ENCODE peak calls at places on chromosomes 4 and X, in ten cellular contexts. G is fibroblast of the aortic adventitia, F is cardiac fibroblast, W is breast epithelium, Y is fibroblast of pulmonary artery, K is lower leg skin, T is BJ, I is brain microvascular endothelial cell, R is astrocyte of the spinal cord, O is retinal pigment epithelial cell. Z is an unnamed sample.

GRCh38 chr4:87306056-87306455 is 16.6 kb downstream of the HSD17B13 start:
- DNase-seq in K (no peak), F (no peak), R (no peak), G (no peak), Y (no peak), T (no peak), I (no peak), O (no peak), W (no peak), Z (no peak)

GRCh38 chrX:16828126-16828908 is 41.8 kb downstream of the RBBP7 start:
- DNase-seq in F (peak), K (no peak), Y (peak), G (peak), I (peak), R (peak), W (no peak), T (no peak), O (peak), Z (peak)

GRCh38 chr4:176539785-176540175 is 220.0 kb downstream of the SPCS3 start:
- DNase-seq in G (peak), R (peak), T (no peak), W (no peak), I (no peak), O (no peak), Y (peak), K (no peak), F (peak), Z (no peak)

GRCh38 chrX:133776072-133776471 is 209.3 kb downstream of the GPC3 start:
- DNase-seq in I (peak), F (no peak), G (no peak), Y (no peak), K (no peak), R (no peak), O (no peak), T (no peak), W (no peak), Z (no peak)

GRCh38 chr4:183321079-183321478 is 1.0 kb upstream of the CLDN22 start:
- DNase-seq in Y (no peak), T (no peak), K (no peak), O (no peak), F (no peak), I (no peak), R (no peak), W (no peak), G (no peak), Z (peak)

GRCh38 chr4:4341861-4342650 is 44.8 kb upstream of the NSG1 start:
- DNase-seq in W (no peak), T (no peak), R (no peak), F (no peak), O (no peak), Y (no peak), G (no peak), I (no peak), K (no peak), Z (no peak)

GRCh38 chr4:52098618-52099017 is 47.5 kb downstream of the SPATA18 start:
- DNase-seq in T (no peak), R (no peak), G (no peak), K (no peak), Y (no peak), O (no peak), F (no peak), W (no peak), I (no peak), Z (no peak)

GRCh38 chrX:11908371-11908770 is 150.3 kb downstream of the MSL3 start:
- DNase-seq in T (no peak), F (peak), W (no peak), K (no peak), Y (peak), R (peak), G (peak), O (no peak), I (peak), Z (no peak)

GRCh38 chrX:43813898-43814297 is 68.4 kb downstream of the MAOB start:
- DNase-seq in I (no peak), G (peak), O (no peak), F (peak), W (no peak), K (no peak), R (no peak), T (no peak), Y (peak), Z (no peak)

GRCh38 chr4:158624889-158625478 is 46.7 kb downstream of the C4orf46 start:
- DNase-seq in Y (peak), I (no peak), T (no peak), R (peak), O (peak), W (no peak), F (peak), K (peak), G (peak), Z (peak)

GRCh38 chr4:152594981-152595916 is 59.4 kb upstream of the FBXW7 start:
- DNase-seq in W (no peak), O (no peak), R (no peak), I (no peak), T (no peak), F (no peak), G (no peak), K (no peak), Y (no peak), Z (peak)

GRCh38 chrX:12970691-12971202 is 4.2 kb upstream of the TMSB4X start:
- DNase-seq in W (no peak), F (peak), I (no peak), Y (peak), O (no peak), T (no peak), G (peak), R (peak), K (no peak), Z (no peak)

GRCh38 chrX:10979956-10980355 is 131.2 kb upstream of the HCCS start:
- DNase-seq in F (no peak), O (no peak), K (no peak), T (no peak), W (no peak), G (no peak), I (no peak), Y (no peak), R (no peak), Z (no peak)

GRCh38 chr4:7101692-7102515 is 34.0 kb upstream of the GRPEL1 start:
- DNase-seq in F (peak), R (peak), T (no peak), O (peak), I (peak), Y (peak), K (peak), G (peak), W (peak), Z (no peak)

GRCh38 chr4:160414516-160414915 is 1311.6 kb downstream of the RAPGEF2 start:
- DNase-seq in Y (no peak), K (no peak), O (peak), T (no peak), W (no peak), F (no peak), R (no peak), G (no peak), I (no peak), Z (no peak)

GRCh38 chr4:107050525-107051135 is 14.5 kb upstream of the DKK2 start:
- DNase-seq in O (no peak), W (no peak), Y (no peak), R (no peak), F (peak), T (no peak), I (no peak), K (no peak), G (peak), Z (no peak)

GRCh38 chrX:48908600-48908999 is 2.8 kb downstream of the SLC35A2 start:
- DNase-seq in O (no peak), K (no peak), T (no peak), G (no peak), W (no peak), F (no peak), I (no peak), R (no peak), Y (no peak), Z (no peak)

GRCh38 chr4:145734051-145734450 is 54.1 kb downstream of the C4orf51 start:
- DNase-seq in Y (peak), R (peak), K (no peak), O (no peak), G (peak), W (peak), F (peak), T (no peak), I (peak), Z (no peak)

GRCh38 chr4:80767944-80768343 is 262.6 kb upstream of the BMP3 start:
- DNase-seq in K (no peak), W (no peak), G (no peak), F (no peak), R (peak), I (no peak), T (no peak), Y (no peak), O (no peak), Z (no peak)

GRCh38 chr4:146224331-146224966 is 10.1 kb downstream of the REELD1 start:
- DNase-seq in T (no peak), W (no peak), I (no peak), F (peak), K (no peak), R (no peak), Y (peak), O (no peak), G (peak), Z (no peak)

DNA sequence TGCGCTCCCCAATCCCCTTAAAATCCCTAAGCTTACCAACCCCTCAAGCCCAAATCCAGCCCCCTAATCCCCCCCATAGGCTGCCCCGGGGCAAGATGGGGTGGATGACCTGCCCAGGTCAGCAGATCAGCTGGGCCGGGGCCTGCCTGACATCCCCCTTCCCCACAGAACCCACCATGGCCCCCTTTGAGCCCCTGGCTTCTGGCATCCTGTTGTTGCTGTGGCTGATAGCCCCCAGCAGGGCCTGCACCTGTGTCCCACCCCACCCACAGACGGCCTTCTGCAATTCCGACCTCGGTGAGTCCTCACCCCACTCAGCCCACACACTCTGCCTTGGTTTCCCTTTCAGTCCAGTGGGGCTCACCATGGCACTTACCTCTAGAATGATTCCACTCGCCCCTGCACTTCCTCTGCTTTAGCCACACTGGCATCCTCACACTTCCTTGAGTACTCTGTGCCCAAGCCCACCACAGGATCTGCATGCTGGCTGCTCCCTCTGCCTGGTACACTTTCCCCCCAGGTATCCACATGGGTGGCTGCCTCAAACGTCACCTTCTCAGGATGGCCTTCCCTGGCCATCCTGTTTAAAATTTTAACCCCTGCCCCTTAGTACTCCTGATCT is 1.1 kb downstream of the TIMP1 start:
- DNase-seq in W (no peak), I (no peak), T (no peak), G (no peak), K (no peak), Y (no peak), R (no peak), O (no peak), F (no peak), Z (no peak)
- H3K4me3 ChIP-seq in W (peak), I (peak), T (peak), G (peak), K (no peak), Y (peak), R (peak), O (no peak), F (peak), Z (peak)

DNA sequence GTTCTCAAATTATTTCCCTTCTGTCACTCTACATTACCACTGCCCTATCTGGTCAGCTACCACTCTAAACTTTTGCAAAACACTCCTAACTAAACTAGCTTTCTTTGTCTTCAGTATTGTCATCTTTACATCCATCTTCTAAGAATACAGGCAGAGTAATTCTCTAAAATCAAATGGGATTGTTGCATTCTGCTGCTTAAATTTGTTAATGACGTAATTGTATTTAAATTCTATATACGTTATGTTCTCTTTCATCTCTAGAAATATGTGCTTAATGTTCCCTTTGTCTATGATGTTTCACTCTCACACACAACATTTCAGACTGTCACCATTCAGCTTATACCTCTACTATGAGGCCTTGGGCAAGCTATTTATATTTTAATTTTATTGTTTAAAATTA is 1041.1 kb upstream of the POU3F4 start:
- DNase-seq in W (no peak), T (no peak), R (no peak), Y (no peak), I (no peak), G (no peak), F (no peak), K (no peak), O (no peak), Z (no peak)
- TF ChIP-seq CTCF in W (no peak), T (no peak), R (no peak), Y (no peak), I (no peak), G (no peak), F (no peak), K (no peak), O (no peak), Z (no peak)

GRCh38 chr4:184515606-184516005 is 41.3 kb upstream of the IRF2 start:
- DNase-seq in G (no peak), T (no peak), F (no peak), W (no peak), R (no peak), O (no peak), K (no peak), I (no peak), Y (no peak), Z (no peak)

GRCh38 chr4:184510431-184510830 is 36.1 kb upstream of the IRF2 start:
- DNase-seq in I (no peak), O (no peak), T (no peak), Y (peak), F (peak), G (no peak), R (no peak), K (no peak), W (no peak), Z (no peak)

GRCh38 chr4:184513802-184514120 is 39.4 kb upstream of the IRF2 start:
- DNase-seq in Y (no peak), T (no peak), K (no peak), G (no peak), O (no peak), R (no peak), I (no peak), W (no peak), F (no peak), Z (no peak)

GRCh38 chr4:184511156-184511555 is 36.8 kb upstream of the IRF2 start:
- DNase-seq in G (no peak), K (no peak), I (no peak), F (no peak), R (no peak), T (no peak), O (no peak), Y (no peak), W (no peak), Z (no peak)

DNA sequence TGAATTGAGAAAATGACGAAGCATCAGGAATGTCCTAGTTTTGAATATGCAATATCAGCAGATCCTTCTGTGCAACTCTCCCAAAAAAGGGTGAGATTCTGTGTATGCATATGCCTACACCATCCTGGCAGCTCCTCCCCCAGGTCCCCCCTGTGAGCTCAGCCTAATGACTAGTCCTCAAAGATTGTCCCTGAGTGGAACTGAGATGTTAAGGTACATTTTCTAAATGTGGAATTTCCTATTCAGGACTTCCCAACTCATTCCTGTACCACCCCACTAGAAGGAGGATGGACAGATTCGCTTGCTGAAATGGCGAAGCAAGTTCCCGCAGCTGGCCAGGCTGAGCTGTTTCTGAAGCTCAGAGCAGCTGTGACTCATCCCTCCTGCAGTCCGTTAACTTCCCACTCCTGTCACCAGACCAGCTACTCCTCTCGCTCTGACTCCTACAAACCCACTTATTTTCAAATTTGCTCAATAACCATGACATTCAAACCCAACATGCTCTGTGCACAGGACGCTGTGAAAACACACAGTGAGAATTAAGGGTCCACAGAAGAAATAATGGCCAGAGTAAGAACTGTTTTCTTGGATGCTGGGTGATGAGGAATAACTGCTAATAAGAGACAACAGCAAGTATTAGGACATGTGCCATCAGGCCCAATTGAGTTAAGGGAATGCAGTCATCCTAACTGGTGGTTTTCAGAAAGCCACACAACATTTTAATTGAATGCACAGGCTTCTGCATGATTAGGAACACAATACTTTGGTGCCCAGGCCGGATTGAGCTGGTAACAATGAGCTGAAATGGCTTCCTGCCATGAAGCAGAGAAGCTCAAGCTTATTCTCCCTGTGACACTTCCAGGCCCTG is 40.0 kb upstream of the IRF2 start:
- DNase-seq in F (peak), W (no peak), R (peak), I (peak), O (peak), K (peak), T (peak), Y (peak), G (peak), Z (peak)
- H3K4me3 ChIP-seq in F (peak), W (no peak), R (no peak), I (no peak), O (no peak), K (no peak), T (no peak), Y (peak), G (peak), Z (no peak)

DNA sequence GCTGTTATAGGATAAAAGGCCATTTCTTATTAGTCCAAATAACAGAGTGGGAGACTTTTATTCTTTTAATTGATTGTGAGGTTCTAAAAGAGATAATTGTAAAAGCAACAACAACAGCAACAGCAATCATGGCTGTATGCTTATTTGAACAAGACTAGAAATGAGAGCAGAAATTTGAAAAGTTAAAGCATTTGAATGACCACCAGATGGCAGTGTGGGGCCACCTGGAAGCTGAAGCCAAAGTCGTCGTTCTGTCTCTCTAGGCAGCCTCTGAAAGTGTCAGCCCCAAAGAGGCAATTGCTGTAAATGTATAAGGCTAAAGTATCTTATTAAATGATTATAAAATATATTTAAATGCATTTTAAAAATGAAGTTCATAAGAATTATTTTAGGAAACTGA is 42.2 kb downstream of the SH2D1A start:
- DNase-seq in F (peak), O (peak), T (no peak), R (peak), G (peak), I (peak), W (no peak), Y (peak), K (peak), Z (peak)
- TF ChIP-seq CTCF in F (peak), O (peak), T (peak), R (peak), G (peak), I (peak), W (peak), Y (peak), K (no peak), Z (peak)

DNA sequence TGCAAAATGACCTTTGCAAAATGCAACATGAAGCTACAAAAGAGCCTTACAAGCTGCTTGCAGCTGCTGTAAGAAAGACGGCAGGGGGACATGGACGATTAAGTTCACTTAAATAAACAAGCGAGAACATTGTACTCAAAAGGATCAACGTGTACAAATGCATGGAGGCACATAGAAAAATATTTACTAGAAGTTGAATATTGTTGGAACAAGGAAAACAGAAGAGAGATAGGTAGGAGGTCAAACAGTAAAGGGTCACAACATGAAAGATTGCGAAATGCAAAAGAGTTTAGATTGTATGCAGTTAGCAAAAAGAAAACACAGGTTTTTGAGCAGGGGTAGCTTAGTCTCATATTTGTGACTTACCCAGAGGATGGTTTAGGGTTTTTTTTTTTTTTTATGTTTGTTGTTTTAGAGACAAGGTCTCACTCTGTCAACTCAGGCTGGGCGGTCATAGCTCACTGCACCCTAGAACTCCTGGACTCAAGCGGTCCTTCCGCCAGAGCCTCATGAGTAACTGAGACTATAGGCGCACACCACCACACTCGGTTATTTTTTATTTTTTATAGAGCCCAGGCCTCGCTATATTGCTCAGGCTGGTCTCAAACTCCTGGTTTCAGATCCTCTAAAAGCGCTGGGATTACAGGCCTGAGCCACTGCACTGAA is 1.4 kb upstream of the PHF8 start:
- DNase-seq in F (no peak), O (no peak), W (no peak), I (no peak), R (no peak), T (no peak), K (no peak), Y (no peak), G (no peak), Z (no peak)
- H3K4me3 ChIP-seq in F (no peak), O (no peak), W (no peak), I (no peak), R (no peak), T (no peak), K (no peak), Y (no peak), G (no peak), Z (no peak)

DNA sequence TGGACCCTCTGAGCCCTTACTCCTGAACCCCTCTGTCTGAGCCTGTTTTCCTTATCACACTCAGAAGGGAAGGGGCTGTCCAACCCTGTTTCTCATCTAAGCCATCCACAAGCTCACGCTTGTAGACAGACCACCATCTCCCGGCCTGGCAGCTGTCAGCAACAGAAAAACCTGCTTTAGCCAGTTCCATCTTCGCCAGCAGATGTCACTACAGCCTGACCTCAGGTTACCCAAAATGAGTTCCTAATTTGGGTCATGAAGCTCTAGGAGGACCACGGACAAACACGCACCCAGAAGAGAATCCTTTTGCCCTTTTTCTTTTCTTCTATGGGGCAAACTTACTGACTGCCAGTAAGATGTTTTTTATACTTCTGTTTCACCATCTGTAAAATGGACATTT is 445.4 kb downstream of the BCOR start:
- DNase-seq in W (no peak), O (no peak), Y (peak), I (no peak), K (no peak), T (no peak), R (no peak), F (peak), G (peak), Z (no peak)
- TF ChIP-seq CTCF in W (no peak), O (peak), Y (peak), I (peak), K (no peak), T (peak), R (peak), F (peak), G (peak), Z (peak)

Z was measured in astrocyte of the cerebellum.